ENCODE peak calls at places on chromosomes 12 and 14, in nine cellular contexts. One of them, this sample, is unnamed.

GRCh38 chr12:42916143-42916542 is 326.6 kb upstream of the PRICKLE1 start:
- DNase-seq in HCT116: no peak
- DNase-seq in OCI-LY7: no peak
- DNase-seq in PC-3: no peak
- DNase-seq in fibroblast of lung: no peak
- DNase-seq in IMR-90: no peak
- DNase-seq in H9: no peak
- DNase-seq in osteoblast: no peak
- DNase-seq in hepatocyte: peak; percentile 43
- DNase-seq in this sample: no peak

GRCh38 chr12:15782667-15783066 is 6.5 kb downstream of the EPS8 start:
- DNase-seq in HCT116: no peak
- DNase-seq in OCI-LY7: no peak
- DNase-seq in PC-3: no peak
- DNase-seq in fibroblast of lung: no peak
- DNase-seq in IMR-90: no peak
- DNase-seq in H9: no peak
- DNase-seq in osteoblast: no peak
- DNase-seq in hepatocyte: no peak
- DNase-seq in this sample: no peak

GRCh38 chr12:15806826-15807225 is 17.6 kb upstream of the EPS8 start:
- DNase-seq in HCT116: no peak
- DNase-seq in OCI-LY7: no peak
- DNase-seq in PC-3: no peak
- DNase-seq in fibroblast of lung: no peak
- DNase-seq in IMR-90: no peak
- DNase-seq in H9: no peak
- DNase-seq in osteoblast: no peak
- DNase-seq in hepatocyte: no peak
- DNase-seq in this sample: no peak

GRCh38 chr14:24285351-24285750 is 14.0 kb upstream of the RABGGTA start:
- DNase-seq in HCT116: no peak
- DNase-seq in OCI-LY7: no peak
- DNase-seq in PC-3: no peak
- DNase-seq in fibroblast of lung: no peak
- DNase-seq in IMR-90: no peak
- DNase-seq in H9: no peak
- DNase-seq in osteoblast: no peak
- DNase-seq in hepatocyte: no peak
- DNase-seq in this sample: no peak

GRCh38 chr12:96981053-96981452 is 74.0 kb downstream of the NEDD1 start:
- DNase-seq in HCT116: no peak
- DNase-seq in OCI-LY7: no peak
- DNase-seq in PC-3: peak; percentile 53
- DNase-seq in fibroblast of lung: peak; percentile 68
- DNase-seq in IMR-90: peak; percentile 90
- DNase-seq in H9: no peak
- DNase-seq in osteoblast: peak; percentile 96
- DNase-seq in hepatocyte: peak; percentile 18
- DNase-seq in this sample: no peak

GRCh38 chr12:68267892-68268396 is 14.5 kb upstream of the IL22 start:
- DNase-seq in HCT116: no peak
- DNase-seq in OCI-LY7: no peak
- DNase-seq in PC-3: peak; percentile 11
- DNase-seq in fibroblast of lung: peak; percentile 98
- DNase-seq in IMR-90: peak; percentile 88
- DNase-seq in H9: no peak
- DNase-seq in osteoblast: no peak
- DNase-seq in hepatocyte: no peak
- DNase-seq in this sample: no peak

GRCh38 chr12:4168041-4168440 is 105.5 kb upstream of the CCND2 start:
- DNase-seq in HCT116: no peak
- DNase-seq in OCI-LY7: no peak
- DNase-seq in PC-3: no peak
- DNase-seq in fibroblast of lung: no peak
- DNase-seq in IMR-90: no peak
- DNase-seq in H9: no peak
- DNase-seq in osteoblast: no peak
- DNase-seq in hepatocyte: no peak
- DNase-seq in this sample: no peak

GRCh38 chr12:57171668-57172067 is 24.2 kb upstream of the LRP1-AS start:
- DNase-seq in HCT116: no peak
- DNase-seq in OCI-LY7: no peak
- DNase-seq in PC-3: no peak
- DNase-seq in fibroblast of lung: peak; percentile 93
- DNase-seq in IMR-90: peak; percentile 84
- DNase-seq in H9: no peak
- DNase-seq in osteoblast: peak; percentile 97
- DNase-seq in hepatocyte: peak; percentile 59
- DNase-seq in this sample: no peak

GRCh38 chr14:53330441-53330840 is 177.3 kb upstream of the DDHD1 start:
- DNase-seq in HCT116: no peak
- DNase-seq in OCI-LY7: no peak
- DNase-seq in PC-3: peak; percentile 13
- DNase-seq in fibroblast of lung: no peak
- DNase-seq in IMR-90: no peak
- DNase-seq in H9: no peak
- DNase-seq in osteoblast: no peak
- DNase-seq in hepatocyte: no peak
- DNase-seq in this sample: no peak

GRCh38 chr12:83710851-83711250 is 1024.1 kb downstream of the TMTC2 start:
- DNase-seq in HCT116: no peak
- DNase-seq in OCI-LY7: no peak
- DNase-seq in PC-3: no peak
- DNase-seq in fibroblast of lung: no peak
- DNase-seq in IMR-90: no peak
- DNase-seq in H9: no peak
- DNase-seq in osteoblast: no peak
- DNase-seq in hepatocyte: no peak
- DNase-seq in this sample: no peak

GRCh38 chr12:120110550-120111501 is 5.7 kb downstream of the RAB35 start:
- DNase-seq in HCT116: no peak
- DNase-seq in OCI-LY7: peak; percentile 79
- DNase-seq in PC-3: no peak
- DNase-seq in fibroblast of lung: no peak
- DNase-seq in IMR-90: no peak
- DNase-seq in H9: peak; percentile 72
- DNase-seq in osteoblast: peak; percentile 65
- DNase-seq in hepatocyte: no peak
- DNase-seq in this sample: no peak

GRCh38 chr14:91252901-91253794 is 8.6 kb upstream of the GPR68 start:
- DNase-seq in HCT116: no peak
- DNase-seq in OCI-LY7: peak; percentile 40
- DNase-seq in PC-3: peak; percentile 33
- DNase-seq in fibroblast of lung: no peak
- DNase-seq in IMR-90: no peak
- DNase-seq in H9: peak; percentile 69
- DNase-seq in osteoblast: no peak
- DNase-seq in hepatocyte: peak; percentile 61
- DNase-seq in this sample: no peak

GRCh38 chr12:49823951-49824350 is 4.3 kb downstream of the NCKAP5L start:
- DNase-seq in HCT116: no peak
- DNase-seq in OCI-LY7: no peak
- DNase-seq in PC-3: no peak
- DNase-seq in fibroblast of lung: no peak
- DNase-seq in IMR-90: no peak
- DNase-seq in H9: no peak
- DNase-seq in osteoblast: no peak
- DNase-seq in hepatocyte: no peak
- DNase-seq in this sample: no peak

GRCh38 chr14:98181768-98182167 is 1090.2 kb downstream of the BCL11B start:
- DNase-seq in HCT116: no peak
- DNase-seq in OCI-LY7: no peak
- DNase-seq in PC-3: no peak
- DNase-seq in fibroblast of lung: no peak
- DNase-seq in IMR-90: no peak
- DNase-seq in H9: no peak
- DNase-seq in osteoblast: no peak
- DNase-seq in hepatocyte: no peak
- DNase-seq in this sample: no peak

GRCh38 chr12:11877102-11877826 is 193.5 kb upstream of the BCL2L14 start:
- DNase-seq in HCT116: no peak
- DNase-seq in OCI-LY7: no peak
- DNase-seq in PC-3: no peak
- DNase-seq in fibroblast of lung: no peak
- DNase-seq in IMR-90: no peak
- DNase-seq in H9: no peak
- DNase-seq in osteoblast: no peak
- DNase-seq in hepatocyte: no peak
- DNase-seq in this sample: no peak
- H2AFZ ChIP-seq in HCT116: no peak overlapping the region
- H2AFZ ChIP-seq in OCI-LY7: no peak overlapping the region
- H2AFZ ChIP-seq in PC-3: no peak overlapping the region
- H2AFZ ChIP-seq in fibroblast of lung: no peak overlapping the region
- H2AFZ ChIP-seq in IMR-90: no peak overlapping the region
- H2AFZ ChIP-seq in H9: no peak overlapping the region
- H2AFZ ChIP-seq in osteoblast: no peak overlapping the region
- H2AFZ ChIP-seq in hepatocyte: no peak overlapping the region
- H2AFZ ChIP-seq in this sample: no peak overlapping the region

GRCh38 chr12:1434296-1434955 is 160.0 kb downstream of the FBXL14 start:
- DNase-seq in HCT116: no peak
- DNase-seq in OCI-LY7: no peak
- DNase-seq in PC-3: no peak
- DNase-seq in fibroblast of lung: no peak
- DNase-seq in IMR-90: no peak
- DNase-seq in H9: no peak
- DNase-seq in osteoblast: no peak
- DNase-seq in hepatocyte: no peak
- DNase-seq in this sample: no peak

GRCh38 chr12:1436015-1436414 is 158.4 kb downstream of the FBXL14 start:
- DNase-seq in HCT116: no peak
- DNase-seq in OCI-LY7: no peak
- DNase-seq in PC-3: no peak
- DNase-seq in fibroblast of lung: no peak
- DNase-seq in IMR-90: no peak
- DNase-seq in H9: no peak
- DNase-seq in osteoblast: no peak
- DNase-seq in hepatocyte: no peak
- DNase-seq in this sample: no peak

GRCh38 chr12:1436996-1437395 is 157.4 kb downstream of the FBXL14 start:
- DNase-seq in HCT116: no peak
- DNase-seq in OCI-LY7: no peak
- DNase-seq in PC-3: no peak
- DNase-seq in fibroblast of lung: no peak
- DNase-seq in IMR-90: no peak
- DNase-seq in H9: no peak
- DNase-seq in osteoblast: no peak
- DNase-seq in hepatocyte: no peak
- DNase-seq in this sample: no peak

GRCh38 chr12:1435456-1435855 is 158.9 kb downstream of the FBXL14 start:
- DNase-seq in HCT116: no peak
- DNase-seq in OCI-LY7: no peak
- DNase-seq in PC-3: no peak
- DNase-seq in fibroblast of lung: peak; percentile 46
- DNase-seq in IMR-90: peak; percentile 53
- DNase-seq in H9: no peak
- DNase-seq in osteoblast: no peak
- DNase-seq in hepatocyte: peak; percentile 34
- DNase-seq in this sample: no peak

DNA sequence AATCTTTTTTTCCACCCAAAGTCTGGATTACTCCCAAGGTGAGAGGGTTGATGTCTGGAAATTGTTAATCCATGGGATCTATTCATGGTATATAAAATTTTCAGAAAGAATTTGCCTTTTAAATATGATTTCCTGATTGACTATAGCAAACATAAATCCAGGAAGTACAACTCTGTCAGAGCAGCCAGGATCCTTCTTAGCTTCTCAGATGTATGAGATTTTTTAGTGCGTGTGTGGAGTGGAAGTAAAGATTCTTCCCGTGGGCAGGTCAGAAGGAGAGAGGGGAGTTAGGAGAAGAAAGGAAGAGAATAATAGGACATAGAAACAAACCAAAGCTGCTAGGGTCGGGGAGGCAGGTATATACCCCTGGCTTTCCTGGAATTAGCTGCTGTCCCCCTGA is 159.3 kb downstream of the FBXL14 start:
- DNase-seq in HCT116: no peak
- DNase-seq in OCI-LY7: no peak
- DNase-seq in PC-3: no peak
- DNase-seq in fibroblast of lung: no peak
- DNase-seq in IMR-90: no peak
- DNase-seq in H9: no peak
- DNase-seq in osteoblast: no peak
- DNase-seq in hepatocyte: no peak
- DNase-seq in this sample: no peak
- TF ChIP-seq CTCF in HCT116: no peak
- TF ChIP-seq CTCF in OCI-LY7: no peak
- TF ChIP-seq CTCF in PC-3: no peak
- TF ChIP-seq CTCF in fibroblast of lung: no peak
- TF ChIP-seq CTCF in IMR-90: no peak
- TF ChIP-seq CTCF in H9: no peak
- TF ChIP-seq CTCF in osteoblast: no peak
- TF ChIP-seq CTCF in hepatocyte: no peak
- TF ChIP-seq CTCF in this sample: no peak

GRCh38 chr14:54976316-54976715 is 50.6 kb downstream of the WDHD1 start:
- DNase-seq in HCT116: no peak
- DNase-seq in OCI-LY7: no peak
- DNase-seq in PC-3: peak; percentile 54
- DNase-seq in fibroblast of lung: peak; percentile 71
- DNase-seq in IMR-90: peak; percentile 82
- DNase-seq in H9: no peak
- DNase-seq in osteoblast: peak; percentile 87
- DNase-seq in hepatocyte: no peak
- DNase-seq in this sample: no peak
- H3K4me2 ChIP-seq in HCT116: no peak overlapping the region
- H3K4me2 ChIP-seq in OCI-LY7: no peak overlapping the region
- H3K4me2 ChIP-seq in PC-3: no peak overlapping the region
- H3K4me2 ChIP-seq in fibroblast of lung: no peak overlapping the region
- H3K4me2 ChIP-seq in IMR-90: no peak overlapping the region
- H3K4me2 ChIP-seq in H9: no peak overlapping the region
- H3K4me2 ChIP-seq in osteoblast: peak overlapping the region; percentile 11
- H3K4me2 ChIP-seq in hepatocyte: no peak overlapping the region
- H3K4me2 ChIP-seq in this sample: no peak overlapping the region

GRCh38 chr14:77353469-77354141 is 23.3 kb downstream of the TMED8 start:
- DNase-seq in HCT116: no peak
- DNase-seq in OCI-LY7: no peak
- DNase-seq in PC-3: no peak
- DNase-seq in fibroblast of lung: no peak
- DNase-seq in IMR-90: no peak
- DNase-seq in H9: no peak
- DNase-seq in osteoblast: no peak
- DNase-seq in hepatocyte: no peak
- DNase-seq in this sample: no peak

GRCh38 chr14:77359626-77360025 is 17.3 kb downstream of the TMED8 start:
- DNase-seq in HCT116: no peak
- DNase-seq in OCI-LY7: no peak
- DNase-seq in PC-3: no peak
- DNase-seq in fibroblast of lung: no peak
- DNase-seq in IMR-90: no peak
- DNase-seq in H9: no peak
- DNase-seq in osteoblast: no peak
- DNase-seq in hepatocyte: no peak
- DNase-seq in this sample: no peak

DNA sequence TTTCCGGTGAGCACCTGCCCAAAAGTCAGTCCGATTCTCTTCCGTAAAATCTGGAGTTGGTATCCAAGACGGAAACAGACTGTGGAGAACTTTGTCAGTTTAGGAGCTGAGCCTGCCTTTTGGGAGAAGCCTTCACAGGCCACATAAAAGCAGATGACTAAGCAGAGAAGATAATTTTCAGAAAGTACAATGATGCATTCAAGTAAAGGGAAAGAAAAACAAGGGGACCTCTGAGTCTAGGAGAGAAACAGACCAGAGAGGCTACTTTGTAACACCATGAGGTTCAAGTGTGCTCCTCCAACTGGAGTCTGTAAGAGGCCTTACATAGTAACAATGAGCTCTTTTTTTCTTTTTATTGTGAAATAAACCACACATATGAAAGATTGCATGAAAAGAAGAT is 21.1 kb downstream of the TMED8 start:
- DNase-seq in HCT116: no peak
- DNase-seq in OCI-LY7: no peak
- DNase-seq in PC-3: no peak
- DNase-seq in fibroblast of lung: no peak
- DNase-seq in IMR-90: no peak
- DNase-seq in H9: no peak
- DNase-seq in osteoblast: no peak
- DNase-seq in hepatocyte: no peak
- DNase-seq in this sample: no peak
- H2AFZ ChIP-seq in HCT116: no peak overlapping the region
- H2AFZ ChIP-seq in OCI-LY7: no peak overlapping the region
- H2AFZ ChIP-seq in PC-3: no peak overlapping the region
- H2AFZ ChIP-seq in fibroblast of lung: no peak overlapping the region
- H2AFZ ChIP-seq in IMR-90: no peak overlapping the region
- H2AFZ ChIP-seq in H9: no peak overlapping the region
- H2AFZ ChIP-seq in osteoblast: no peak overlapping the region
- H2AFZ ChIP-seq in hepatocyte: no peak overlapping the region
- H2AFZ ChIP-seq in this sample: no peak overlapping the region

This sample was measured in PC-9.